ENCODE peak calls at places on chromosome 7, in six cellular contexts. C is AG20443; S is nephron progenitor cell; J is LHCN-M2; K is T-helper 1 cell; B is activated CD4-positive, alpha-beta T cell treated with anti-CD3 and anti-CD28 coated beads, Interleukin-2, amount 10 ng/mL, durations not matched to agents 24 days and 14 days. T is an unnamed sample.

GRCh38 chr7:33753881-33754525 is 151.3 kb upstream of the BMPER start:
- DNase-seq in J (no peak), S (no peak), B (no peak), C (no peak), K (no peak), T (no peak)

GRCh38 chr7:153524070-153524601 is 528.1 kb upstream of the DPP6 start:
- DNase-seq in C (no peak), K (no peak), J (no peak), S (no peak), B (no peak), T (no peak)

GRCh38 chr7:107166702-107167426 is 1.9 kb upstream of the HBP1 start:
- DNase-seq in J (no peak), K (no peak), B (no peak), S (no peak), C (no peak), T (no peak)

GRCh38 chr7:112422842-112423496 is 27.3 kb upstream of the IFRD1 start:
- DNase-seq in J (peak), B (no peak), S (peak), C (peak), K (no peak), T (no peak)

GRCh38 chr7:73742753-73743641 is 4.4 kb upstream of the ABHD11 start:
- DNase-seq in J (no peak), S (peak), B (no peak), K (no peak), C (peak), T (no peak)

GRCh38 chr7:220151-220841 is 27.9 kb downstream of the FAM20C start:
- DNase-seq in J (no peak), S (peak), B (no peak), C (no peak), K (no peak), T (no peak)

GRCh38 chr7:82481499-82482097 is 38.0 kb upstream of the CACNA2D1 start:
- DNase-seq in C (peak), J (peak), S (no peak), K (no peak), B (no peak), T (no peak)

GRCh38 chr7:146503844-146504243 is 387.2 kb downstream of the CNTNAP2 start:
- DNase-seq in B (no peak), C (no peak), S (no peak), K (no peak), J (no peak), T (no peak)

GRCh38 chr7:15749631-15750030 is 63.1 kb upstream of the MEOX2 start:
- DNase-seq in J (no peak), C (no peak), S (no peak), K (no peak), B (no peak), T (no peak)

GRCh38 chr7:33692956-33693355 is 212.4 kb upstream of the BMPER start:
- DNase-seq in J (peak), C (peak), S (no peak), B (no peak), K (no peak), T (no peak)

GRCh38 chr7:72190919-72191318 is 221.2 kb downstream of the CALN1 start:
- DNase-seq in C (no peak), J (no peak), S (no peak), K (no peak), B (no peak), T (no peak)

GRCh38 chr7:132614428-132615076 is 38.3 kb upstream of the PLXNA4 start:
- DNase-seq in C (peak), B (no peak), J (peak), S (peak), K (no peak), T (no peak)

GRCh38 chr7:93374345-93374940 is 142.3 kb downstream of the VPS50 start:
- DNase-seq in S (no peak), C (peak), J (peak), K (no peak), B (no peak), T (no peak)

GRCh38 chr7:158303121-158303520 is 284.5 kb downstream of the PTPRN2 start:
- DNase-seq in J (no peak), B (no peak), C (no peak), S (no peak), K (no peak), T (no peak)

GRCh38 chr7:9488555-9488954 is 1055.1 kb downstream of the NXPH1 start:
- DNase-seq in J (peak), S (no peak), B (no peak), K (no peak), C (peak), T (no peak)

GRCh38 chr7:50644586-50644985 is 79.4 kb upstream of the DDC start:
- DNase-seq in B (no peak), C (no peak), K (no peak), S (no peak), J (no peak), T (no peak)

GRCh38 chr7:23419160-23419559 is 51.1 kb downstream of the IGF2BP3 start:
- DNase-seq in K (no peak), B (no peak), J (no peak), C (no peak), S (no peak), T (no peak)

GRCh38 chr7:38316733-38317360 is 43.4 kb upstream of the TARP start:
- DNase-seq in J (no peak), C (peak), S (no peak), B (no peak), K (no peak), T (no peak)

GRCh38 chr7:144437370-144438191 is 34.1 kb upstream of the NOBOX start:
- DNase-seq in J (peak), B (peak), S (peak), C (peak), K (no peak), T (peak)

GRCh38 chr7:47884675-47885074 is 63.6 kb downstream of the PKD1L1 start:
- DNase-seq in J (no peak), B (no peak), K (no peak), C (no peak), S (no peak), T (no peak)

GRCh38 chr7:142248166-142249160 is 9.4 kb downstream of the PRSS58 start:
- DNase-seq in C (no peak), K (no peak), J (no peak), B (no peak), S (no peak), T (no peak)

GRCh38 chr7:156166692-156167416 is 354.6 kb upstream of the SHH start:
- DNase-seq in J (no peak), K (no peak), S (no peak), B (no peak), C (no peak), T (no peak)

GRCh38 chr7:25965405-25966123 is 186.4 kb upstream of the NFE2L3 start:
- DNase-seq in J (no peak), S (no peak), C (no peak), B (no peak), K (no peak), T (no peak)

GRCh38 chr7:155356323-155357105 is 58.8 kb downstream of the INSIG1 start:
- DNase-seq in K (no peak), B (no peak), J (peak), S (no peak), C (no peak), T (no peak)

GRCh38 chr7:156999611-157000046 is 10.8 kb downstream of the MNX1 start:
- DNase-seq in K (no peak), B (no peak), C (peak), S (no peak), J (no peak), T (no peak)

GRCh38 chr7:116188-116981 is 76.0 kb upstream of the FAM20C start:
- DNase-seq in K (no peak), B (no peak), C (peak), J (no peak), S (no peak), T (no peak)

GRCh38 chr7:47763063-47763974 is 181.4 kb upstream of the TNS3 start:
- DNase-seq in S (peak), C (peak), J (peak), B (no peak), K (no peak), T (no peak)

GRCh38 chr7:70669859-70670258 is 462.1 kb upstream of the GALNT17 start:
- DNase-seq in S (no peak), J (no peak), C (no peak), K (no peak), B (no peak), T (no peak)

GRCh38 chr7:87797798-87798403 is 78.3 kb downstream of the SLC25A40 start:
- DNase-seq in J (peak), K (no peak), S (no peak), C (peak), B (peak), T (no peak)

GRCh38 chr7:1501487-1502270 is 2.5 kb downstream of the INTS1 start:
- DNase-seq in C (no peak), S (no peak), K (no peak), B (no peak), J (no peak), T (no peak)

GRCh38 chr7:11343818-11344413 is 370.2 kb downstream of the PHF14 start:
- DNase-seq in B (peak), S (peak), C (peak), K (no peak), J (peak), T (no peak)

GRCh38 chr7:17907014-17907413 is 33.3 kb downstream of the SNX13 start:
- DNase-seq in J (peak), K (no peak), S (no peak), C (no peak), B (no peak), T (no peak)

GRCh38 chr7:144720139-144720538 is 115.7 kb downstream of the TPK1 start:
- DNase-seq in K (no peak), B (no peak), C (no peak), J (no peak), S (no peak), T (no peak)

T was measured in T follicular helper cell.